ENCODE peak calls at places on chromosomes 7 and 10, in five cellular contexts. K is HFFc6, Y is A549, T is MV-4-11, I is nephron progenitor cell. P is an unnamed sample.

GRCh38 chr7:131889572-131890150 is 333.2 kb upstream of the PODXL start:
- DNase-seq in T (no peak), K (no peak), I (no peak), Y (no peak), P (peak; percentile 51)

GRCh38 chr7:155257482-155258232 is 40.0 kb upstream of the INSIG1 start:
- DNase-seq in K (no peak), Y (no peak), I (no peak), T (no peak), P (no peak)

GRCh38 chr7:92034116-92034515 is 93.5 kb downstream of the AKAP9 start:
- DNase-seq in T (no peak), Y (no peak), K (no peak), I (no peak), P (no peak)

GRCh38 chr10:111231779-111232178 is 154.9 kb downstream of the ADRA2A start:
- DNase-seq in T (no peak), I (no peak), K (no peak), Y (no peak), P (no peak)

GRCh38 chr10:2744547-2745212 is 322.7 kb upstream of the PFKP start:
- DNase-seq in K (no peak), T (no peak), Y (no peak), I (no peak), P (no peak)

GRCh38 chr10:43392757-43393156 is 16.2 kb downstream of the HNRNPF start:
- DNase-seq in Y (no peak), K (no peak), T (no peak), I (no peak), P (no peak)

GRCh38 chr10:49446031-49446430 is 50.1 kb upstream of the DRGX start:
- DNase-seq in I (no peak), T (no peak), Y (peak; percentile 9), K (peak; percentile 30), P (no peak)

GRCh38 chr10:1172256-1172975 is 116.2 kb downstream of the WDR37 start:
- DNase-seq in K (peak; percentile 25), T (no peak), I (no peak), Y (no peak), P (peak; percentile 35)

GRCh38 chr7:135079068-135079467 is 68.8 kb upstream of the TMEM140 start:
- DNase-seq in Y (no peak), I (no peak), K (no peak), T (no peak), P (no peak)

GRCh38 chr10:3889961-3890522 is 105.0 kb upstream of the KLF6 start:
- DNase-seq in Y (peak; percentile 81), K (peak; percentile 35), T (no peak), I (no peak), P (peak; percentile 94)

GRCh38 chr10:21517134-21517982 is 8.1 kb downstream of the SKIDA1 start:
- DNase-seq in T (peak; percentile 6), K (no peak), I (peak; percentile 69), Y (peak; percentile 79), P (peak; percentile 25)

GRCh38 chr10:125627646-125628045 is 55.3 kb downstream of the TEX36 start:
- DNase-seq in K (no peak), T (no peak), I (no peak), Y (no peak), P (no peak)

GRCh38 chr10:6171891-6172354 is 30.8 kb upstream of the PFKFB3 start:
- DNase-seq in Y (no peak), T (peak; percentile 90), I (no peak), K (peak; percentile 91), P (peak; percentile 91)

P was measured in A172.